ENCODE peak calls at places on chromosomes 11 and 22, in seven cellular contexts. T is heart left ventricle, Z is HCT116, G is prostate gland, P is endodermal cell, X is transverse colon, H is right atrium auricular region. I is an unnamed sample.

GRCh38 chr11:131254254-131254653 is 116.2 kb upstream of the NTM start:
- DNase-seq in T (no peak), Z (no peak), G (no peak), P (peak; percentile 86), X (no peak), H (no peak), I (no peak)

GRCh38 chr11:64010783-64011182 is 24.5 kb downstream of the OTUB1 start:
- DNase-seq in T (no peak), Z (no peak), G (no peak), P (no peak), X (no peak), H (no peak), I (no peak)

GRCh38 chr22:21447694-21448402 is 19.3 kb upstream of the TMEM191C start:
- DNase-seq in T (no peak), Z (no peak), G (peak; percentile 2), P (peak; percentile 75), X (no peak), H (no peak), I (no peak)

GRCh38 chr22:29539105-29539504 is 14.5 kb downstream of the THOC5 start:
- DNase-seq in T (no peak), Z (no peak), G (no peak), P (no peak), X (no peak), H (no peak), I (no peak)

GRCh38 chr11:60914620-60915249 is 777 bp downstream of the TMEM109 start:
- DNase-seq in T (no peak), Z (no peak), G (no peak), P (peak; percentile 74), X (peak; percentile 38), H (no peak), I (no peak)

GRCh38 chr11:2737876-2738275 is 38.1 kb upstream of the KCNQ1OT1 start:
- DNase-seq in T (no peak), Z (no peak), G (no peak), P (no peak), X (peak; percentile 63), H (no peak), I (no peak)

GRCh38 chr11:41498726-41499125 is 39.3 kb upstream of the LRRC4C start:
- DNase-seq in T (no peak), Z (no peak), G (no peak), P (no peak), X (no peak), H (no peak), I (no peak)

GRCh38 chr11:69936750-69937149 is 117.5 kb upstream of the FGF3 start:
- DNase-seq in T (no peak), Z (no peak), G (no peak), P (no peak), X (no peak), H (no peak), I (no peak)

GRCh38 chr11:123357990-123358827 is 71.9 kb upstream of the GRAMD1B start:
- DNase-seq in T (peak; percentile 44), Z (no peak), G (no peak), P (peak; percentile 72), X (peak; percentile 14), H (no peak), I (no peak)

GRCh38 chr22:19800306-19800705 is 39.7 kb downstream of the TBX1 start:
- DNase-seq in T (no peak), Z (no peak), G (no peak), P (no peak), X (no peak), H (no peak), I (no peak)

GRCh38 chr22:19802881-19803735 is 42.5 kb downstream of the TBX1 start:
- DNase-seq in T (no peak), Z (no peak), G (no peak), P (no peak), X (no peak), H (no peak), I (no peak)

GRCh38 chr22:19800761-19801244 is 40.2 kb downstream of the TBX1 start:
- DNase-seq in T (no peak), Z (no peak), G (no peak), P (peak; percentile 82), X (no peak), H (no peak), I (no peak)

GRCh38 chr22:19802001-19802880 is 41.7 kb downstream of the TBX1 start:
- DNase-seq in T (no peak), Z (no peak), G (no peak), P (no peak), X (no peak), H (no peak), I (no peak)

GRCh38 chr22:19801340-19802000 is 40.9 kb downstream of the TBX1 start:
- DNase-seq in T (no peak), Z (no peak), G (no peak), P (no peak), X (no peak), H (no peak), I (no peak)
- H3K36me3 ChIP-seq in T (no peaks in the 10 kb centered on the region), Z (no peaks in the 10 kb centered on the region), G (no peaks in the 10 kb centered on the region), P (no peaks in the 10 kb centered on the region), X (no peaks in the 10 kb centered on the region), H (no peaks in the 10 kb centered on the region), I (no peaks in the 10 kb centered on the region)

GRCh38 chr22:43090130-43090789 is 1.1 kb upstream of the TTLL1 start:
- DNase-seq in T (peak; percentile 59), Z (peak; percentile 90), G (peak; percentile 58), P (no peak), X (peak; percentile 47), H (peak; percentile 72), I (peak; percentile 55)
- H3K27ac ChIP-seq in T (no peak overlapping the region), Z (peak overlapping the region; percentile 68), G (no peak overlapping the region), P (no peak overlapping the region), X (no peak overlapping the region), H (peak overlapping the region; percentile 48), I (no peak overlapping the region)

GRCh38 chr22:46098525-46099475 is 51.5 kb upstream of the PPARA start:
- DNase-seq in T (no peak), Z (no peak), G (no peak), P (no peak), X (no peak), H (no peak), I (no peak)

GRCh38 chr22:46096706-46097230 is 53.6 kb upstream of the PPARA start:
- DNase-seq in T (no peak), Z (no peak), G (no peak), P (no peak), X (no peak), H (no peak), I (no peak)

GRCh38 chr22:46096051-46096450 is 54.3 kb upstream of the PPARA start:
- DNase-seq in T (no peak), Z (no peak), G (no peak), P (no peak), X (no peak), H (no peak), I (no peak)

GRCh38 chr22:46099740-46100139 is 50.6 kb upstream of the PPARA start:
- DNase-seq in T (no peak), Z (no peak), G (no peak), P (no peak), X (no peak), H (no peak), I (no peak)

GRCh38 chr22:46097268-46097900 is 52.9 kb upstream of the PPARA start:
- DNase-seq in T (no peak), Z (no peak), G (no peak), P (no peak), X (no peak), H (no peak), I (no peak)
- H3K36me3 ChIP-seq in T (peaks cover 56% of the 10 kb centered on the region), Z (peaks cover 41% of the 10 kb centered on the region), G (peaks cover 31% of the 10 kb centered on the region), P (no peaks in the 10 kb centered on the region), X (no peaks in the 10 kb centered on the region), H (peaks cover 61% of the 10 kb centered on the region), I (peaks cover 76% of the 10 kb centered on the region)

GRCh38 chr11:65900899-65901180 is 652 bp upstream of the FOSL1 start:
- DNase-seq in T (no peak), Z (no peak), G (no peak), P (no peak), X (no peak), H (no peak), I (no peak)
- H3K27ac ChIP-seq in T (peak overlapping the region; percentile 37), Z (peak overlapping the region; percentile 20), G (peak overlapping the region; percentile 32), P (no peak overlapping the region), X (peak overlapping the region; percentile 70), H (peak overlapping the region; percentile 72), I (no peak overlapping the region)

DNA sequence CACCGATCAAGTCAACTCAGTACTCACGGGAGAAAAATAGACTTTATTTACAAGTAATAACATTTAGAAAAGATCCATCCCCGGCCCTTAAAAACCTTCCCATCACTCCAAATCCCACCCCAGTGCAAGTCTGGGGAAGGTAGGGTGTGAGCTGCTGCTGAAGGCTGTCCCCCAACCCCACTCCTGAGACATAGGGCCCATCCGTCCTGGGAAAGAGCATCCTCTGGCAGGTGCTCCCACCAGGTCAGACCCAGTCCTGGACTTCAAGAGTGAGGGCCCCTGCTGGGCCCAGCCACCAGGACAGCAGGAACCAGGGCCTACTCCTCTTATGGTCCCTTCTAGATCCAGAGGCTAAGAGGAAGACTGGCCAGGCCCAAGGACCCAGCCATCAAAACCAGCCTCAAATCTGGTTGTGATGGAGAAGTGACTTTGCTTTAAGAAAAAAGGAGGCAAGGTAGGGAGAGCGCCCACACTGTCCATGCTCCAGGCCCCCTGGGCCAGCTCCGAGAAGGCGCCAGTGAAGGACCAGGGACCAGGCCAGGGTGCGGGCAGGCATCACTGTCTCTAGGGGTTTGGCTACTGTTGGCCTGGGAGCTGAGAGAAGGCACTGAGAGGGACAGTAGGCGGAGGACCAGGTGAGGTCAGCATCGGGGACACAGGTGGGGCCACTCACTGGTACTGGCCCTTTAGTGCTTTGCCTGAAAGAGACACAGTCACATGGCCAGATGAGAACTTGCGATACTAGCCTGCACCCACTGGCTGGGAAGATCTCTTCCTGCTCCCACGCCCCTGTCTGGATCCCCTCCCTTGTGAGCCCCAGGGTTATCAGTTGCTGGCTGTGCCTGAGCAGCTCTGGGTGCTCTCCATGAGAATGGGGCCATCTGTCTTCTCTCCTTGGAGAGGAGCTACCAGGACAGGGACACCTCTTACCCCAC is 4.4 kb downstream of the IL18BP start:
- DNase-seq in T (no peak), Z (no peak), G (no peak), P (no peak), X (no peak), H (no peak), I (no peak)
- H3K36me3 ChIP-seq in T (peaks cover 65% of the 10 kb centered on the region), Z (peaks cover 33% of the 10 kb centered on the region), G (peaks cover 43% of the 10 kb centered on the region), P (peaks cover 60% of the 10 kb centered on the region), X (peaks cover 11% of the 10 kb centered on the region), H (peaks cover 63% of the 10 kb centered on the region), I (peaks cover 59% of the 10 kb centered on the region)

DNA sequence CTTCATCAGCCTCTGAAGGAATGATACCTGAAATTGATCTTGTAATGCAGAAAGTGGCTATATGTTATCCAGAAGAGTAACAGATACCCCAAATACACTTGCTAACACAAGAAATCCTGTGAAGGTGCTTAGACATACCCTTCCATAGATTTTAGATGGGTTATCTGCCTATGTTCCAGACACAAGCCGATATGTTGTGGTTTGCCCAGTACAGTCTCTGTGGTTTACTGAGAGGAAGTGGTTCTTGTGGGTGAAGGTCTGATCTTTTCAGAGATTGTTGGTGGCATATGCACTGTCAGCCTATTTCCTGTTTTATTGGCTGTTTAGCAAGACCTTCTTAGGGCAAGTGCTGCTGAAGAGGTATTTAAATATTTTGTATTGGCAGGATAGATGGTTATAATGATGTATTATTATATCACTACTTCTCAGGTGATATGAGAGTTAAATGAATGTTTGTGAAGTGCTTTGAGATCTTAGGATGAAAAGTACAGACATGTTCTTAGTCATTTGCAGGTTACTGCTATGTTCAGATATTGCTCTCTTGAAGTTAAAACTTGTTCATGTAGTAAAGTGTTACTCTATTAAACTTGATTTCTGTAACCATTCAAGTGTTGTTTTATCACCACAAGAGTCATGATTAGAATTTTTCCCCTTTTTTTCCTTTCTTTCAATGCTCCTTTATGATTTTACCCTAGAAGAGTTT is 8.2 kb downstream of the ARHGEF12 start:
- DNase-seq in T (no peak), Z (peak; percentile 38), G (no peak), P (no peak), X (peak; percentile 18), H (no peak), I (peak; percentile 81)
- H3K27ac ChIP-seq in T (no peak overlapping the region), Z (peak overlapping the region; percentile 9), G (no peak overlapping the region), P (no peak overlapping the region), X (no peak overlapping the region), H (no peak overlapping the region), I (peak overlapping the region; percentile 74)

I was measured in SK-N-MC.